ENCODE peak calls at places on chromosomes 5 and 9, in ten cellular contexts. U is sigmoid colon; Q is CD4-positive, alpha-beta memory T cell; Z is breast epithelium; I is transverse colon; O is psoas muscle; P is OCI-LY7; D is IMR-90; J is effector memory CD4-positive, alpha-beta T cell; G is tibial artery. L is an unnamed sample.

GRCh38 chr9:121198512-121199042 is 3.1 kb downstream of the RAB14 start:
- DNase-seq in U (no peak), Q (no peak), Z (no peak), I (no peak), O (no peak), P (no peak), D (no peak), J (no peak), G (no peak), L (no peak)

GRCh38 chr5:32562841-32563240 is 22.5 kb upstream of the SUB1 start:
- DNase-seq in U (no peak), Q (no peak), Z (no peak), I (no peak), O (no peak), P (no peak), D (peak; percentile 8), J (no peak), G (no peak), L (no peak)

GRCh38 chr5:159548517-159548916 is 218.2 kb upstream of the IL12B start:
- DNase-seq in U (no peak), Q (no peak), Z (no peak), I (no peak), O (no peak), P (no peak), D (no peak), J (no peak), G (no peak), L (no peak)

GRCh38 chr5:128673010-128673409 is 135.0 kb upstream of the FBN2 start:
- DNase-seq in U (no peak), Q (no peak), Z (no peak), I (no peak), O (no peak), P (no peak), D (no peak), J (no peak), G (no peak), L (no peak)

GRCh38 chr9:93268551-93269314 is 84.8 kb downstream of the WNK2 start:
- DNase-seq in U (peak; percentile 46), Q (peak; percentile 20), Z (peak; percentile 12), I (peak; percentile 76), O (peak; percentile 37), P (peak; percentile 97), D (no peak), J (no peak), G (peak; percentile 8), L (no peak)

GRCh38 chr9:126702501-126703329 is 89.0 kb downstream of the LMX1B start:
- DNase-seq in U (peak; percentile 52), Q (no peak), Z (no peak), I (no peak), O (no peak), P (peak; percentile 13), D (no peak), J (peak; percentile 23), G (no peak), L (no peak)

GRCh38 chr9:88218721-88219120 is 80.4 kb upstream of the SPATA31C2 start:
- DNase-seq in U (no peak), Q (no peak), Z (no peak), I (no peak), O (no peak), P (no peak), D (peak; percentile 80), J (no peak), G (no peak), L (no peak)

GRCh38 chr9:117074782-117075510 is 339.9 kb downstream of the ASTN2 start:
- DNase-seq in U (no peak), Q (no peak), Z (no peak), I (no peak), O (no peak), P (no peak), D (no peak), J (no peak), G (no peak), L (no peak)

GRCh38 chr5:71757590-71758543 is 38.8 kb downstream of the CARTPT start:
- DNase-seq in U (peak; percentile 77), Q (peak; percentile 33), Z (peak; percentile 56), I (peak; percentile 65), O (peak; percentile 64), P (peak; percentile 17), D (peak; percentile 71), J (peak; percentile 12), G (peak; percentile 35), L (no peak)

DNA sequence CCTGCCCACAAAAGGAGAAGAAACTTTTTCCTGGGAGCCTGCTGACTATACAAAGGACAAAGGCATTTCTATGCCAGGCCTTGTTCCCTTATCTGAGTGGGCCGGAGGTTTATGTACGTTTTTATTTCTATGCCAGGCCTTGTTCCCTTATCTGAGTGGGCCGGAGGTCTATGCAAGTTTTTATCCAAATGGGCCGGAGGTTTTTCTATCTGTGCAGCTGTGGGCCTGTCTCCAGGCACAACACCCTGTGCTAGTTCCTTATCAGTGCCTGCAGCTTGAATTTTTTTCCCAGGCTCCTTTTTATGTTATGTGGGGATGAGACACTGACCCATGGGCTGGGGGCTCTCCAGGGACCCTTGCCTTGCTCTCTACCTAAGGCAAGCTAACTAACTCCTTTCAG is 5.5 kb downstream of the SLC25A2 start:
- DNase-seq in U (no peak), Q (no peak), Z (no peak), I (no peak), O (no peak), P (no peak), D (no peak), J (no peak), G (no peak), L (no peak)
- H3K9me3 ChIP-seq in U (peaks cover 54% of the 10 kb centered on the region), Q (peaks cover 11% of the 10 kb centered on the region), Z (peaks cover 100% of the 10 kb centered on the region), I (peaks cover 75% of the 10 kb centered on the region), O (peaks cover 30% of the 10 kb centered on the region), P (peaks cover 3% of the 10 kb centered on the region), D (peaks cover 34% of the 10 kb centered on the region), J (peaks cover 10% of the 10 kb centered on the region), G (peaks cover 3% of the 10 kb centered on the region), L (peaks cover 8% of the 10 kb centered on the region)

GRCh38 chr9:38094165-38094564 is 25.1 kb upstream of the SHB start:
- DNase-seq in U (peak; percentile 38), Q (no peak), Z (no peak), I (no peak), O (no peak), P (no peak), D (no peak), J (no peak), G (no peak), L (no peak)
- H3K9me3 ChIP-seq in U (no peaks in the 10 kb centered on the region), Q (no peaks in the 10 kb centered on the region), Z (no peaks in the 10 kb centered on the region), I (no peaks in the 10 kb centered on the region), O (no peaks in the 10 kb centered on the region), P (no peaks in the 10 kb centered on the region), D (no peaks in the 10 kb centered on the region), J (no peaks in the 10 kb centered on the region), G (no peaks in the 10 kb centered on the region), L (no peaks in the 10 kb centered on the region)

GRCh38 chr5:150901446-150901845 is 3.3 kb downstream of the ZNF300 start:
- DNase-seq in U (no peak), Q (no peak), Z (no peak), I (no peak), O (no peak), P (no peak), D (no peak), J (no peak), G (no peak), L (no peak)

DNA sequence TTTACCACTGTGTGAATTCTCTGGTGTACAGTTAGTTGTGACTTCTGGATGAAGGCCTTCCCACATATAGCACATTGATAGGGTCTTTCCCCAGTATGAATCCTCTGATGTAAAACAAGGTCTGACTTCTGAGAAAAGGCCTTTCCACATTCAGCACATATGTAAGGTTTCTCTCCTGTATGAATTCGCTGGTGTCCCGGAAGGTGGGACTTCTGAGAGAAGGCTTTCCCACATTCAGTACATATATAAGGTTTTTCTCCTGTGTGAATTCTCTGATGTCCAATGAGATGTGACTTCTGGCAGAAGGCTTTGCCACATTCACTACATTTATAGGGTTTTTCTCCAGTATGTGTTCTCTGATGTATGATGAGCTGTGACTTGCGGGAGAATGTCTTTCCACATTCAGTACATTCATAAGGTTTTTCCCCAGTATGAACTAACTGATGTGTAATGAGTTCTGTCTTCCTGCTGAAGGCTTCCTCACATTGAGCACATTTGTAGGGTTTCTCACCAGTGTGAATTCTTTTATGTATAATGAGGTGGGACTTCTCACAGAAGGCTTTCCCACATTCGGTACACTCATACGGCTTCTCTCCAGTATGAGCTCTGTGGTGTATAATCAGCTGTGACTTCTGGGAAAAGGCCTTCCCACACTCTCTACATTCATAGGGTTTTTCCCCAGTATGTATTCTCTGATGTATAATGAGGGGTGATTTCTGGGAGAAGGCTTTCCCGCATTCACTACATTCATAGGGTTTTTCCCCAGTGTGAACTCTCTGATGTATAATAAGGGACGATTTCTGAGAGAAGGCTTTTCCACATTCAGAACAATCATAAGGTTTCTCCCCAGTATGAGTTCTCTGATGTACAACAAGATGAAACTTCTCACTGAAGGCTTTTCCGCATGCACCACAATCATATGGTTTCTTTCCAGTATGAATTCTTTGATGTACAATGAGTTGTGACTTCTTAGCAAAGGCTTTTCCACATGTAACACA is 9.1 kb downstream of the ZNF300 start:
- DNase-seq in U (no peak), Q (no peak), Z (no peak), I (no peak), O (no peak), P (no peak), D (no peak), J (no peak), G (no peak), L (no peak)
- H3K9me3 ChIP-seq in U (peaks cover 81% of the 10 kb centered on the region), Q (peaks cover 49% of the 10 kb centered on the region), Z (peaks cover 100% of the 10 kb centered on the region), I (peaks cover 97% of the 10 kb centered on the region), O (peaks cover 96% of the 10 kb centered on the region), P (peaks cover 50% of the 10 kb centered on the region), D (peaks cover 52% of the 10 kb centered on the region), J (peaks cover 34% of the 10 kb centered on the region), G (peaks cover 35% of the 10 kb centered on the region), L (peaks cover 58% of the 10 kb centered on the region)

GRCh38 chr5:131845828-131846227 is 49.0 kb upstream of the FNIP1 start:
- DNase-seq in U (no peak), Q (no peak), Z (no peak), I (no peak), O (no peak), P (no peak), D (no peak), J (no peak), G (no peak), L (no peak)
- H3K9me3 ChIP-seq in U (peaks cover 5% of the 10 kb centered on the region), Q (peaks cover 11% of the 10 kb centered on the region), Z (peaks cover 50% of the 10 kb centered on the region), I (peaks cover 24% of the 10 kb centered on the region), O (peaks cover 18% of the 10 kb centered on the region), P (peaks cover 22% of the 10 kb centered on the region), D (peaks cover 5% of the 10 kb centered on the region), J (peaks cover 13% of the 10 kb centered on the region), G (no peaks in the 10 kb centered on the region), L (peaks cover 29% of the 10 kb centered on the region)

DNA sequence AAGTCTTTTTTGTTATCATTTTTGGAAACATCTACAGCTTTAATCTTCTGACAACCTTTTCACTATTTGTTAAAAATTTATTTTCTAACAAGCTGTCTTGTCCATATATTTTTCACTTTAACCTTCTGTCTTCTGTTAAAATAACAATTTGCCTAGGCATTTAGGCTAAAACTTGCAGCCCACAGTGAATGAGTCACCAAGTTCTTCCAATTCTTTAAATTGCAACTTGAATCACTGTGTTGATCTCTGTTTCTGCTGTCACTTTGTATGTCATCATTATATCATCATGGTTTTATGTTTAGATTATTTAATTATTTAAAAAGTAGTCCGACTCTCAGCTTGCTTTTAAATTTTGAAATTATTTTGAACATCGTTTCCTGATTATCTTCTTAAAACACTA is 473.8 kb upstream of the PTPRD start:
- DNase-seq in U (no peak), Q (no peak), Z (no peak), I (no peak), O (no peak), P (no peak), D (no peak), J (no peak), G (no peak), L (no peak)
- H3K9me3 ChIP-seq in U (no peaks in the 10 kb centered on the region), Q (peaks cover 5% of the 10 kb centered on the region), Z (peaks cover 7% of the 10 kb centered on the region), I (no peaks in the 10 kb centered on the region), O (no peaks in the 10 kb centered on the region), P (no peaks in the 10 kb centered on the region), D (no peaks in the 10 kb centered on the region), J (no peaks in the 10 kb centered on the region), G (no peaks in the 10 kb centered on the region), L (no peaks in the 10 kb centered on the region)

L was measured in RWPE2.